ENCODE peak calls at places on chromosomes 5 and 9, in seven cellular contexts. Y, X, Q, D, I, G and Z are unnamed samples.
A peak's percentile ranks its signal among the peaks of the same experiment; 100 is the strongest.

GRCh38 chr5:2704806-2705645 is 46.5 kb downstream of the IRX2 start:
- DNase-seq in Y (no peak), X (no peak), Q (no peak), D (no peak), I (no peak), G (no peak), Z (no peak)

GRCh38 chr9:131398204-131398603 is 4.3 kb downstream of the PRRC2B start:
- DNase-seq in Y (no peak), X (peak; percentile 71), Q (no peak), D (no peak), I (no peak), G (no peak), Z (no peak)

GRCh38 chr9:35859310-35859994 is 10.7 kb downstream of the OR13J1 start:
- DNase-seq in Y (no peak), X (peak; percentile 58), Q (peak; percentile 20), D (no peak), I (peak; percentile 31), G (no peak), Z (no peak)

GRCh38 chr5:74539986-74540385 is 100.5 kb downstream of the ENC1 start:
- DNase-seq in Y (peak; percentile 32), X (no peak), Q (no peak), D (no peak), I (no peak), G (no peak), Z (no peak)

GRCh38 chr9:126522957-126523356 is 90.8 kb upstream of the LMX1B start:
- DNase-seq in Y (no peak), X (no peak), Q (no peak), D (no peak), I (peak; percentile 71), G (no peak), Z (no peak)

GRCh38 chr9:114008667-114009410 is 69.3 kb downstream of the AMBP start:
- DNase-seq in Y (no peak), X (no peak), Q (no peak), D (no peak), I (peak; percentile 20), G (peak; percentile 22), Z (no peak)

GRCh38 chr9:95770653-95771131 is 104.8 kb upstream of the ERCC6L2 start:
- DNase-seq in Y (no peak), X (no peak), Q (no peak), D (no peak), I (peak; percentile 86), G (no peak), Z (no peak)

GRCh38 chr9:35616681-35617459 is 1.3 kb downstream of the CD72 start:
- DNase-seq in Y (peak; percentile 40), X (peak; percentile 88), Q (peak; percentile 50), D (no peak), I (peak; percentile 76), G (peak; percentile 61), Z (peak; percentile 43)

GRCh38 chr9:134660407-134660806 is 18.8 kb downstream of the COL5A1 start:
- DNase-seq in Y (no peak), X (peak; percentile 60), Q (no peak), D (no peak), I (peak; percentile 77), G (no peak), Z (no peak)

GRCh38 chr9:110371411-110372013 is 33.8 kb upstream of the TXNDC8 start:
- DNase-seq in Y (no peak), X (no peak), Q (no peak), D (no peak), I (no peak), G (no peak), Z (no peak)

GRCh38 chr9:33222031-33222430 is 17.9 kb upstream of the SPINK4 start:
- DNase-seq in Y (no peak), X (no peak), Q (no peak), D (no peak), I (no peak), G (no peak), Z (no peak)

GRCh38 chr5:135651156-135651555 is 72.4 kb upstream of the CXCL14 start:
- DNase-seq in Y (no peak), X (no peak), Q (no peak), D (no peak), I (no peak), G (no peak), Z (no peak)

GRCh38 chr9:86788456-86788855 is 158.8 kb downstream of the GAS1 start:
- DNase-seq in Y (no peak), X (no peak), Q (peak; percentile 29), D (no peak), I (no peak), G (no peak), Z (no peak)

GRCh38 chr5:141951341-141951781 is 6.6 kb downstream of the PCDH12 start:
- DNase-seq in Y (no peak), X (peak; percentile 55), Q (no peak), D (no peak), I (peak; percentile 91), G (no peak), Z (peak; percentile 70)
- TF ChIP-seq CTCF in Y (no peak), X (peak; percentile 60), Q (peak; percentile 34), D (peak; percentile 58), I (peak; percentile 82), G (no peak), Z (peak; percentile 63)

DNA sequence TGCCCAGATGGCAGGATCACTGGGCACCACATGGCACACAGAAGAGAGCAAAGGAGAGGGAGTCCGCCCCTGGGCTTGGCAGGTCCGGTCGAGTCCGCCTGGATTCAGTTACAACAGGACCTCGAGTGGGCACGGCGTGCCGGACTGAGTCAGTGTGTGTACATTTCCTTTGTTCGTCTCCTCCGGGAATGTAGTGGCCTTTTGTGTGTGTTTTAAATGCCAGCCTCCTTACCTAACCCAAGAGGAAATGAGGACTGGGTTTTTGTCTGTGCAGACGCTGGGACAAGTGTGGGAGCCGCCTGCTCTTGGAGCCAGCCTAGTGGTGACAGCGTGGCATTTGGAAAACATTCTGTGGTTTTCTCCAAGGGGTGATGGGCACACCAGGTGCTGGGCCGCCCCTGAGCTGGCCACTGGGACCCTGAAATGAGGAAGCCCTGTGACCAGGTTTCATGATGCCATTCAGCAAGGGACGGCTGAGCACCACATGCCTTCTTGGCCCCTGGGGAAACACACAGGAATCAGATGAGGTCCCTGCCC is 9.6 kb downstream of the NEK6 start:
- DNase-seq in Y (peak; percentile 66), X (peak; percentile 32), Q (peak; percentile 90), D (no peak), I (no peak), G (peak; percentile 82), Z (peak; percentile 28)
- TF ChIP-seq CTCF in Y (no peak), X (no peak), Q (no peak), D (no peak), I (no peak), G (no peak), Z (no peak)

GRCh38 chr5:107389769-107390168 is 281.0 kb downstream of the EFNA5 start:
- DNase-seq in Y (no peak), X (no peak), Q (no peak), D (no peak), I (no peak), G (no peak), Z (no peak)

GRCh38 chr5:107385701-107386100 is 285.0 kb downstream of the EFNA5 start:
- DNase-seq in Y (no peak), X (no peak), Q (no peak), D (no peak), I (no peak), G (no peak), Z (no peak)

GRCh38 chr5:107391787-107392186 is 278.9 kb downstream of the EFNA5 start:
- DNase-seq in Y (no peak), X (no peak), Q (no peak), D (no peak), I (no peak), G (no peak), Z (no peak)

GRCh38 chr5:107388111-107388861 is 282.5 kb downstream of the EFNA5 start:
- DNase-seq in Y (no peak), X (peak; percentile 7), Q (peak; percentile 99), D (peak; percentile 90), I (peak; percentile 59), G (no peak), Z (no peak)

DNA sequence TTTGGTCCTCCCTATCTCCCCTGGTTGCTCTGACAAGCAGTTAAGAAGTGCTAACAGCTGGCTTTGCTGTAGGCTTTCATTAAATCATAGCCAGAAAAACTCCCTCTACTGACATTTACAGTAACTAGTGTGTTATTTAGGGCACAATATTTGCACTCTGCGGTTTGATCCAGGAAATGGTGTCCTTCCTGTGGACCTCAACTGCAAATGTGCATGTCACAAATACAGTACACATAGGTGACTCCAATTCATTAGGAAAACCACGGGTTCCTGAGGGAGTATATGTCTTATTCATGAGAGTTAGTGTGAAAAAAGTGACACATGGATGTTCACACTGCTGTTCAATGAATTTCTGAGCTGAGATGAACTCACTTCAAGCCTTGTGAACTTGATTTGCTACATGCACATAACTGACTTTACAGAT is 281.6 kb downstream of the EFNA5 start:
- DNase-seq in Y (peak; percentile 11), X (peak; percentile 35), Q (peak; percentile 88), D (no peak), I (no peak), G (no peak), Z (no peak)
- TF ChIP-seq CTCF in Y (no peak), X (no peak), Q (peak; percentile 45), D (no peak), I (no peak), G (no peak), Z (no peak)

GRCh38 chr5:141196363-141196762 is 3.1 kb upstream of the PCDHB11 start:
- DNase-seq in Y (no peak), X (no peak), Q (no peak), D (no peak), I (no peak), G (no peak), Z (no peak)

GRCh38 chr5:141199359-141200235 is at the start of gene PCDHB11:
- DNase-seq in Y (no peak), X (peak; percentile 13), Q (no peak), D (no peak), I (peak; percentile 68), G (no peak), Z (peak; percentile 33)
- TF ChIP-seq CTCF in Y (no peak), X (no peak), Q (no peak), D (no peak), I (peak; percentile 79), G (peak; percentile 5), Z (peak; percentile 56)

DNA sequence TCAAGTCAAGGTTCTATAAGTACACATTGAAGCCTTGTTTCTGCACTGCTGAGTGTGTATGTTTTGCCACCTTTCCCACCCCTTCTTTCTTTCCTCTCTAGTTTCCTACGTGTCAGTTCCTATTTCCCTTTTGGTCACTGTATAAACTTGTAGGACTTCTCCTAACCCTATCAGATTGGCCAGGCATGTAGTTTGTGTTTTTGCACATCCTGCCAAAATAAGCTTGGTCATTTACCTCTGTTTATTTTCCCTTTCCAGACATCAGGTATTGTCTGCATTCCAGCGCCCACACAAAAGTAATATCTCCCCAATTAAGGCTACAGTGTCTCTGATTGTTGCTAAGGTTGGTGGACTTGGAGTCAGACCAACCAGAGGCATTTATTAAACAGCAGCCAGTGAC is 252.9 kb upstream of the MPDZ start:
- DNase-seq in Y (no peak), X (no peak), Q (no peak), D (no peak), I (no peak), G (no peak), Z (peak; percentile 13)
- TF ChIP-seq CTCF in Y (no peak), X (no peak), Q (no peak), D (no peak), I (no peak), G (no peak), Z (no peak)

DNA sequence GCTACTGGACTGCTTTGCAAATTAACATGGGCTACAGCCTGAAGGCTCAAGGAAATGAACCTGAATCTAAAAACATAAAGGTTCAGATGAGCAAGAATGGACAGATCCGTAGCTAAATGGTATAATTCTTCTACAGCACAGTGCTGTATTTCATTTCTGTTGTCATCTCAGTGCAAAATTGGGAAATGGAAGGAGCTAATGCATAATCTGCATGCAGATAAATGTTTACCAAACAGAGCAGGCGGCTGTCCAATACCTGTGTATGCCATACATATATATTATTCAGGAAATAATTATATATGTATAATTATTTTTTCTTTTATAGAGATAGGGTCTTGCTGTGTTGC is 4.3 kb upstream of the HSPA9 start:
- DNase-seq in Y (no peak), X (no peak), Q (no peak), D (no peak), I (no peak), G (no peak), Z (no peak)
- TF ChIP-seq CTCF in Y (no peak), X (peak; percentile 12), Q (no peak), D (no peak), I (peak; percentile 32), G (no peak), Z (peak; percentile 19)